ENCODE peak calls at places on chromosomes 12 and 14, in nine cellular contexts. L is ovary, G is gastrocnemius medialis, B is transverse colon, S is sigmoid colon, Q is HCT116, C is right lobe of liver, T is breast epithelium, N is tibial nerve. O is an unnamed sample.
A peak's percentile ranks its signal among the peaks of the same experiment; 100 is the strongest.

GRCh38 chr14:31895206-31895605 is 181.9 kb upstream of the ARHGAP5 start:
- DNase-seq in L (no peak), G (no peak), B (no peak), S (no peak), Q (no peak), C (no peak), T (no peak), N (no peak), O (no peak)

GRCh38 chr12:119476951-119477350 is 116.6 kb upstream of the TMEM233 start:
- DNase-seq in L (no peak), G (no peak), B (no peak), S (no peak), Q (no peak), C (no peak), T (no peak), N (no peak), O (no peak)

GRCh38 chr12:122471324-122472226 is 29.2 kb downstream of the ZCCHC8 start:
- DNase-seq in L (no peak), G (no peak), B (no peak), S (no peak), Q (peak; percentile 42), C (no peak), T (no peak), N (no peak), O (peak; percentile 54)

GRCh38 chr12:107287436-107288413 is 194.4 kb upstream of the CRY1 start:
- DNase-seq in L (no peak), G (no peak), B (no peak), S (no peak), Q (no peak), C (no peak), T (no peak), N (no peak), O (no peak)

GRCh38 chr12:112938751-112939150 is 477 bp downstream of the OAS3 start:
- DNase-seq in L (no peak), G (no peak), B (no peak), S (no peak), Q (no peak), C (no peak), T (no peak), N (no peak), O (no peak)

GRCh38 chr12:107277850-107278249 is 184.5 kb upstream of the CRY1 start:
- DNase-seq in L (no peak), G (no peak), B (no peak), S (no peak), Q (no peak), C (no peak), T (no peak), N (no peak), O (no peak)

GRCh38 chr12:25789520-25789919 is 169.0 kb upstream of the RASSF8 start:
- DNase-seq in L (peak; percentile 19), G (no peak), B (no peak), S (no peak), Q (no peak), C (no peak), T (no peak), N (no peak), O (no peak)

GRCh38 chr14:24858052-24858451 is 191.9 kb downstream of the STXBP6 start:
- DNase-seq in L (no peak), G (no peak), B (no peak), S (no peak), Q (no peak), C (no peak), T (no peak), N (no peak), O (no peak)

GRCh38 chr14:23694085-23694975 is 58.2 kb downstream of the DHRS2 start:
- DNase-seq in L (peak; percentile 31), G (no peak), B (no peak), S (no peak), Q (peak; percentile 27), C (no peak), T (no peak), N (no peak), O (peak; percentile 82)

GRCh38 chr14:94625353-94625635 is 13.1 kb downstream of the SERPINA3 start:
- DNase-seq in L (no peak), G (no peak), B (no peak), S (no peak), Q (no peak), C (no peak), T (no peak), N (no peak), O (no peak)

GRCh38 chr14:90562652-90563051 is 165.8 kb downstream of the CALM1 start:
- DNase-seq in L (no peak), G (no peak), B (no peak), S (no peak), Q (no peak), C (no peak), T (no peak), N (no peak), O (no peak)

GRCh38 chr12:1797991-1798733 is 22.2 kb upstream of the LRTM2 start:
- DNase-seq in L (no peak), G (no peak), B (no peak), S (peak; percentile 66), Q (no peak), C (peak; percentile 56), T (no peak), N (no peak), O (no peak)

GRCh38 chr12:18165422-18165871 is 75.5 kb upstream of the RERGL start:
- DNase-seq in L (no peak), G (no peak), B (no peak), S (no peak), Q (no peak), C (no peak), T (no peak), N (no peak), O (no peak)

GRCh38 chr14:33062881-33063280 is 124.2 kb downstream of the NPAS3 start:
- DNase-seq in L (no peak), G (no peak), B (no peak), S (no peak), Q (no peak), C (no peak), T (no peak), N (no peak), O (no peak)

GRCh38 chr12:48084066-48084465 is 21.8 kb downstream of the SENP1 start:
- DNase-seq in L (no peak), G (no peak), B (no peak), S (no peak), Q (no peak), C (no peak), T (no peak), N (no peak), O (peak; percentile 25)

DNA sequence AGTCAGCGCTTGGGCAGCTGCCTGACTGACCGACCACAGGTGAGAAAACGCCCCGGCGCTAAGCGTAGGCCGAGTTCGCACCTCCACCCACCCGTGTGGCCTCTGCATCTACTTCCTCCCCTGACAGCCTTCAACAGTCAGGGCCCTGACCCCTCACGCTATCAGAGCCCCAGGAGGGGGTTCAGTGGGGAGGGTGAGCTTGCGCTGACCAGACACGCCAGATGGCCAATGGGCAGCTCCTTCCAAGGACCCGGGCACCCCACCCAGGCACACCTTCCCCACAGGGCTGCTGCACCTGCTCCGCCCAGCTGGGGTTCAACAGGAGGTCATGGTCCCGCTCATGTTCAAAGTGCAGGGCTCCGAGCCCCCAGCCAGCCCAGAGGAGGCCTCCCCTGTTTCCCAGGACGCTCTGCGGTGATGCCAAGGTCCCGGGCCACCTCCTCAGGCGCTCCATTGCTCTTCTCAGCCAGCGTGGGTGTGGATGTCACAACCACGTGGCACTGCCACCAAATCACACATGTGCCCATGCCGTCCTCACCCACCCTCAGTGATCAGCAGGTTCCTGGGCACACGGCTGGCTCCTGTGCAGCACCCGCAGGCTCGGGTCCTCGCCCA is 48.7 kb upstream of the BCL11B start:
- DNase-seq in L (no peak), G (no peak), B (no peak), S (no peak), Q (no peak), C (no peak), T (no peak), N (no peak), O (no peak)
- TF ChIP-seq POLR2A in L (no peak), G (no peak), B (no peak), S (no peak), Q (no peak), C (no peak), T (no peak), N (no peak), O (no peak)

GRCh38 chr14:39432619-39433451 is 602 bp upstream of the FBXO33 start:
- DNase-seq in L (peak; percentile 94), G (peak; percentile 91), B (peak; percentile 95), S (peak; percentile 97), Q (peak; percentile 89), C (peak; percentile 98), T (peak; percentile 92), N (peak; percentile 72), O (peak; percentile 80)
- TF ChIP-seq POLR2A in L (peak; percentile 60), G (peak; percentile 52), B (peak; percentile 82), S (peak; percentile 65), Q (peak; percentile 41), C (peak; percentile 93), T (peak; percentile 38), N (peak; percentile 79), O (no peak)

GRCh38 chr12:51812871-51813270 is 35.6 kb downstream of the FIGNL2 start:
- DNase-seq in L (no peak), G (no peak), B (no peak), S (no peak), Q (no peak), C (no peak), T (no peak), N (no peak), O (no peak)

GRCh38 chr12:51813931-51814310 is 34.6 kb downstream of the FIGNL2 start:
- DNase-seq in L (no peak), G (no peak), B (no peak), S (no peak), Q (no peak), C (no peak), T (no peak), N (no peak), O (no peak)

GRCh38 chr12:51817027-51817953 is 31.2 kb downstream of the FIGNL2 start:
- DNase-seq in L (no peak), G (no peak), B (no peak), S (no peak), Q (no peak), C (no peak), T (no peak), N (no peak), O (no peak)

GRCh38 chr12:51815571-51815970 is 32.9 kb downstream of the FIGNL2 start:
- DNase-seq in L (no peak), G (no peak), B (no peak), S (no peak), Q (no peak), C (no peak), T (no peak), N (no peak), O (no peak)

GRCh38 chr12:51814311-51815088 is 34.0 kb downstream of the FIGNL2 start:
- DNase-seq in L (peak; percentile 44), G (peak; percentile 27), B (peak; percentile 86), S (peak; percentile 79), Q (no peak), C (peak; percentile 88), T (peak; percentile 69), N (peak; percentile 59), O (peak; percentile 61)
- TF ChIP-seq POLR2A in L (no peak), G (no peak), B (peak; percentile 38), S (no peak), Q (no peak), C (peak; percentile 91), T (no peak), N (peak; percentile 20), O (no peak)

GRCh38 chr12:129873458-129873857 is 30.4 kb downstream of the TMEM132D start:
- DNase-seq in L (no peak), G (no peak), B (no peak), S (no peak), Q (no peak), C (no peak), T (no peak), N (no peak), O (no peak)

GRCh38 chr12:129871991-129872969 is 31.5 kb downstream of the TMEM132D start:
- DNase-seq in L (no peak), G (no peak), B (no peak), S (no peak), Q (no peak), C (no peak), T (no peak), N (no peak), O (no peak)

GRCh38 chr12:129877383-129877782 is 26.4 kb downstream of the TMEM132D start:
- DNase-seq in L (no peak), G (no peak), B (no peak), S (no peak), Q (no peak), C (no peak), T (no peak), N (no peak), O (no peak)
- TF ChIP-seq POLR2A in L (no peak), G (no peak), B (no peak), S (no peak), Q (no peak), C (no peak), T (no peak), N (no peak), O (no peak)

O was measured in erythroblast.